ENCODE peak calls at places on chromosome 1, in ten cellular contexts. O is CD8-positive, alpha-beta memory T cell; B is PC-9; R is activated effector memory CD4-positive, alpha-beta T cell treated with Interleukin-2 at 50 U/mL for 16 hours; V is activated CD8-positive, alpha-beta memory T cell treated with anti-CD3 and anti-CD28 coated beads, Interleukin-2, amount 50 U/mL, for 48 hours; P is nephron progenitor cell; J is bronchial epithelial cell; D is M059J; H is naive thymus-derived CD8-positive, alpha-beta T cell; U is non-pigmented ciliary epithelial cell. I is an unnamed sample.

GRCh38 chr1:31393463-31393862 is 19.6 kb upstream of the SERINC2 start:
- DNase-seq in O (no peak), B (no peak), R (no peak), V (no peak), P (no peak), J (no peak), D (no peak), H (no peak), U (no peak), I (no peak)

GRCh38 chr1:89454845-89455521 is 69.6 kb upstream of the LRRC8B start:
- DNase-seq in O (peak), B (peak), R (peak), V (no peak), P (peak), J (peak), D (peak), H (peak), U (no peak), I (peak)

GRCh38 chr1:67019600-67020136 is 34.3 kb downstream of the SLC35D1 start:
- DNase-seq in O (no peak), B (no peak), R (no peak), V (no peak), P (no peak), J (peak), D (peak), H (no peak), U (peak), I (no peak)

GRCh38 chr1:43847290-43847689 is 86.3 kb upstream of the ARTN start:
- DNase-seq in O (no peak), B (peak), R (no peak), V (no peak), P (no peak), J (peak), D (no peak), H (no peak), U (no peak), I (no peak)

GRCh38 chr1:38129971-38130370 is 83.4 kb upstream of the POU3F1 start:
- DNase-seq in O (no peak), B (no peak), R (no peak), V (no peak), P (no peak), J (no peak), D (peak), H (no peak), U (no peak), I (no peak)

GRCh38 chr1:76250317-76250716 is 175.8 kb downstream of the ST6GALNAC3 start:
- DNase-seq in O (no peak), B (no peak), R (no peak), V (no peak), P (no peak), J (no peak), D (no peak), H (no peak), U (no peak), I (no peak)

GRCh38 chr1:23619299-23620188 is 60.2 kb upstream of the ID3 start:
- DNase-seq in O (peak), B (peak), R (peak), V (peak), P (peak), J (peak), D (peak), H (peak), U (no peak), I (peak)

GRCh38 chr1:37476460-37477197 is 2.2 kb downstream of the ZC3H12A start:
- DNase-seq in O (no peak), B (peak), R (no peak), V (peak), P (no peak), J (peak), D (peak), H (no peak), U (no peak), I (no peak)

GRCh38 chr1:234699795-234700665 is 90.1 kb upstream of the IRF2BP2 start:
- DNase-seq in O (no peak), B (no peak), R (no peak), V (no peak), P (no peak), J (peak), D (peak), H (no peak), U (peak), I (no peak)

GRCh38 chr1:60716472-60716871 is 365.9 kb upstream of the NFIA start:
- DNase-seq in O (no peak), B (no peak), R (no peak), V (no peak), P (peak), J (no peak), D (no peak), H (no peak), U (no peak), I (no peak)

GRCh38 chr1:22709891-22710687 is 550 bp upstream of the EPHB2 start:
- DNase-seq in O (no peak), B (no peak), R (no peak), V (peak), P (peak), J (peak), D (peak), H (peak), U (no peak), I (no peak)

GRCh38 chr1:216462061-216462775 is 39.0 kb upstream of the USH2A start:
- DNase-seq in O (no peak), B (no peak), R (no peak), V (no peak), P (no peak), J (peak), D (peak), H (no peak), U (peak), I (no peak)

GRCh38 chr1:29379438-29380073 is 143.2 kb downstream of the PTPRU start:
- DNase-seq in O (no peak), B (no peak), R (no peak), V (peak), P (no peak), J (peak), D (peak), H (no peak), U (no peak), I (no peak)

GRCh38 chr1:222631611-222632208 is 13.8 kb downstream of the MIA3 start:
- DNase-seq in O (no peak), B (no peak), R (no peak), V (no peak), P (no peak), J (no peak), D (no peak), H (no peak), U (no peak), I (no peak)

GRCh38 chr1:31523769-31524168 is 52.5 kb upstream of the TINAGL1 start:
- DNase-seq in O (no peak), B (peak), R (no peak), V (no peak), P (no peak), J (peak), D (peak), H (no peak), U (no peak), I (no peak)

GRCh38 chr1:18649713-18650370 is 19.2 kb downstream of the PAX7 start:
- DNase-seq in O (no peak), B (peak), R (no peak), V (no peak), P (no peak), J (no peak), D (peak), H (no peak), U (no peak), I (no peak)

GRCh38 chr1:198636391-198636790 is 2.4 kb upstream of the PTPRC start:
- DNase-seq in O (no peak), B (no peak), R (no peak), V (no peak), P (no peak), J (no peak), D (no peak), H (no peak), U (no peak), I (no peak)

GRCh38 chr1:22104074-22104473 is 38.8 kb downstream of the WNT4 start:
- DNase-seq in O (no peak), B (no peak), R (no peak), V (no peak), P (no peak), J (no peak), D (no peak), H (no peak), U (no peak), I (no peak)

GRCh38 chr1:25432749-25433388 is 2.2 kb downstream of the MACO1 start:
- DNase-seq in O (no peak), B (no peak), R (no peak), V (no peak), P (no peak), J (no peak), D (no peak), H (no peak), U (no peak), I (no peak)

GRCh38 chr1:31382379-31382989 is 9.6 kb upstream of the FABP3 start:
- DNase-seq in O (no peak), B (no peak), R (no peak), V (no peak), P (no peak), J (no peak), D (no peak), H (no peak), U (no peak), I (no peak)

GRCh38 chr1:58950897-58951296 is 167.1 kb upstream of the JUN start:
- DNase-seq in O (no peak), B (no peak), R (no peak), V (no peak), P (no peak), J (no peak), D (no peak), H (no peak), U (no peak), I (no peak)

GRCh38 chr1:109914587-109915240 is 4.1 kb downstream of the CSF1 start:
- DNase-seq in O (no peak), B (no peak), R (no peak), V (no peak), P (no peak), J (no peak), D (peak), H (no peak), U (no peak), I (no peak)

GRCh38 chr1:6975991-6976390 is 190.7 kb downstream of the CAMTA1 start:
- DNase-seq in O (no peak), B (no peak), R (no peak), V (no peak), P (no peak), J (no peak), D (no peak), H (no peak), U (no peak), I (no peak)

GRCh38 chr1:14929547-14930223 is 223.9 kb upstream of the TMEM51 start:
- DNase-seq in O (no peak), B (no peak), R (no peak), V (no peak), P (no peak), J (peak), D (peak), H (no peak), U (no peak), I (no peak)

GRCh38 chr1:201890223-201890622 is 1.5 kb downstream of the SHISA4 start:
- DNase-seq in O (no peak), B (no peak), R (no peak), V (no peak), P (no peak), J (no peak), D (no peak), H (no peak), U (no peak), I (no peak)

GRCh38 chr1:202036595-202037387 is 26.4 kb downstream of the ELF3 start:
- DNase-seq in O (no peak), B (no peak), R (no peak), V (no peak), P (no peak), J (no peak), D (no peak), H (no peak), U (no peak), I (no peak)

I was measured in activated T-helper 2 cell treated with anti-CD3 and anti-CD28 coated beads, Interferon-gamma antibody, Interleukin-2, Interleukin-4, amounts not matched to agents 10 μg/mL and 5 μg/mL and 100 μg/mL, durations not matched to agents 14 hours and 24 hours and 36 hours.